ENCODE peak calls at places on chromosomes 16 and 17, in seven cellular contexts. W is HCT116, F is GM12878, R is K562, A is H1, D is SK-N-SH, E is HepG2. G is an unnamed sample.

GRCh38 chr17:38428643-38429371 is 543 bp downstream of the ARHGAP23 start:
- DNase-seq in W (no peak), F (no peak), R (no peak), A (no peak), D (peak), E (no peak), G (no peak)

GRCh38 chr16:87806246-87806607 is 40.4 kb upstream of the KLHDC4 start:
- DNase-seq in W (peak), F (no peak), R (no peak), A (no peak), D (no peak), E (no peak), G (no peak)

GRCh38 chr17:35729405-35729833 is 2.0 kb upstream of the RASL10B start:
- DNase-seq in W (no peak), F (no peak), R (no peak), A (no peak), D (no peak), E (no peak), G (no peak)

GRCh38 chr17:72514888-72515287 is 394.1 kb downstream of the SOX9 start:
- DNase-seq in W (no peak), F (no peak), R (no peak), A (no peak), D (no peak), E (no peak), G (no peak)

GRCh38 chr17:4420692-4421131 is 13.0 kb upstream of the SPNS3 start:
- DNase-seq in W (peak), F (peak), R (peak), A (no peak), D (peak), E (peak), G (peak)

GRCh38 chr17:10149573-10150399 is 48.6 kb downstream of the GAS7 start:
- DNase-seq in W (peak), F (peak), R (peak), A (no peak), D (no peak), E (no peak), G (peak)

GRCh38 chr17:50452627-50453300 is 15.9 kb downstream of the CHAD start:
- DNase-seq in W (no peak), F (peak), R (no peak), A (no peak), D (no peak), E (no peak), G (no peak)

GRCh38 chr17:31559647-31560501 is 168.4 kb downstream of the RAB11FIP4 start:
- DNase-seq in W (no peak), F (no peak), R (no peak), A (no peak), D (no peak), E (no peak), G (no peak)

GRCh38 chr17:2853722-2854580 is 57.7 kb downstream of the RAP1GAP2 start:
- DNase-seq in W (no peak), F (no peak), R (no peak), A (no peak), D (peak), E (no peak), G (no peak)

GRCh38 chr17:31700973-31701372 is 158.1 kb downstream of the COPRS start:
- DNase-seq in W (no peak), F (no peak), R (no peak), A (no peak), D (no peak), E (no peak), G (no peak)

GRCh38 chr16:51854401-51854951 is 692.5 kb downstream of the TOX3 start:
- DNase-seq in W (no peak), F (no peak), R (no peak), A (no peak), D (no peak), E (no peak), G (no peak)

GRCh38 chr17:42285346-42286050 is 2.8 kb upstream of the STAT5A start:
- DNase-seq in W (no peak), F (no peak), R (no peak), A (no peak), D (no peak), E (no peak), G (no peak)

GRCh38 chr16:88973007-88973410 is 4.0 kb downstream of the CBFA2T3 start:
- DNase-seq in W (no peak), F (no peak), R (peak), A (no peak), D (no peak), E (no peak), G (no peak)

GRCh38 chr16:53864819-53865491 is 161.0 kb downstream of the FTO start:
- DNase-seq in W (peak), F (no peak), R (no peak), A (no peak), D (no peak), E (peak), G (no peak)

GRCh38 chr16:24360936-24361335 is 104.8 kb downstream of the CACNG3 start:
- DNase-seq in W (no peak), F (no peak), R (no peak), A (no peak), D (no peak), E (no peak), G (no peak)

GRCh38 chr17:37322106-37322505 is 53.7 kb upstream of the C17orf78 start:
- DNase-seq in W (no peak), F (no peak), R (no peak), A (no peak), D (no peak), E (no peak), G (no peak)

GRCh38 chr17:1727876-1728630 is 3.5 kb downstream of the WDR81 start:
- DNase-seq in W (no peak), F (no peak), R (no peak), A (no peak), D (peak), E (no peak), G (no peak)

GRCh38 chr16:48603647-48604376 is 6.2 kb downstream of the N4BP1 start:
- DNase-seq in W (no peak), F (no peak), R (no peak), A (no peak), D (no peak), E (no peak), G (no peak)

GRCh38 chr16:87553174-87553573 is 49.1 kb upstream of the JPH3 start:
- DNase-seq in W (no peak), F (no peak), R (no peak), A (no peak), D (no peak), E (no peak), G (no peak)

GRCh38 chr16:69893086-69893485 is 58.0 kb upstream of the CLEC18A start:
- DNase-seq in W (no peak), F (no peak), R (no peak), A (no peak), D (no peak), E (no peak), G (no peak)
- TF ChIP-seq JUND in W (no peak), F (no peak), R (no peak), A (no peak), D (no peak), E (no peak), G (no peak)

GRCh38 chr17:8572767-8573166 is 57.8 kb downstream of the MYH10 start:
- DNase-seq in W (no peak), F (no peak), R (no peak), A (no peak), D (no peak), E (no peak), G (no peak)

GRCh38 chr17:8577868-8578267 is 52.7 kb downstream of the MYH10 start:
- DNase-seq in W (no peak), F (no peak), R (no peak), A (no peak), D (peak), E (no peak), G (no peak)

GRCh38 chr17:8576895-8577294 is 53.6 kb downstream of the MYH10 start:
- DNase-seq in W (no peak), F (no peak), R (no peak), A (no peak), D (no peak), E (no peak), G (no peak)

DNA sequence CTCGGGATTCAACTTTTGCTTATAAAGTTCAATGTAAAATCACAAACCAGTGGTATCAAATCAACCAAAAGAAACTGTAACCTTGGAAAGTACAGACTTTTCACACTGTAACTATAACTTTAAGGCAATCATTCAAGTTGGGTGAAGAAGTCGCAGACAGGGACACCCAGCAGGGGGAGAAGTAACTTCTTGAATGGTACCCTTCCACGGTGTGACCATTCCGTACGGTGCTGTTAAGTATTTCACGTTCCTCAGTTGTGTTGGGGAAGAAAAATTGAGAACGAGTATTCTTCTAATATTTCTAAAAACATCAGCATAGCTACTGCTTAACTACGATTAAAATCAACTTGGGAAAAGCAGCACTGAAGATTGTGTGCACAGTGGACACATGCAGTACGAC is 55.8 kb downstream of the MYH10 start:
- DNase-seq in W (no peak), F (no peak), R (no peak), A (no peak), D (no peak), E (peak), G (peak)
- TF ChIP-seq JUND in W (no peak), F (no peak), R (no peak), A (no peak), D (no peak), E (no peak), G (no peak)

GRCh38 chr17:61410555-61411089 is 11.0 kb downstream of the TBX2 start:
- DNase-seq in W (no peak), F (no peak), R (no peak), A (no peak), D (peak), E (no peak), G (peak)
- TF ChIP-seq JUND in W (no peak), F (no peak), R (no peak), A (no peak), D (no peak), E (no peak), G (no peak)

GRCh38 chr17:78173025-78173715 is 4.8 kb downstream of the SYNGR2 start:
- DNase-seq in W (no peak), F (peak), R (no peak), A (no peak), D (no peak), E (no peak), G (peak)
- TF ChIP-seq JUND in W (no peak), F (no peak), R (no peak), A (no peak), D (no peak), E (no peak), G (no peak)

DNA sequence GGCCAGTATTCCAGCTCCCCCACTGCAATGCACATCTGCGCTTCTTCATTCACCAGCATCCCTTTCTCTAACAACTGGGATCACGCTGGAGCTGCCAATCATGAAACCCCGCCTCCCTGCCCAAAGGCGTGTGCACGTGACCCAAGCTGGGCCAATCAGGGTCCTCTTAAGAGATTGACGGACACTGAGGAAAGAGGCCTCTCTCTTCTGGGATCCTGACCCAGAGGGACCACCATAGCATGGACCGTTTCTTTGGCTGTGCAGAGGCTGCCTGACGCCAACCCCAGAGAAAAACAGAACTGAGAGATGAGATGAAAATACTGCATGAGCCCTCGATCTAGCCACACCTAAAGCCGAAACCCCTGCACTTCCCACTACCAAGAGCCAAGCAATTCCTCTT is 32.0 kb downstream of the COTL1 start:
- DNase-seq in W (peak), F (no peak), R (peak), A (peak), D (peak), E (no peak), G (no peak)
- TF ChIP-seq JUND in W (no peak), F (no peak), R (no peak), A (no peak), D (no peak), E (no peak), G (no peak)

DNA sequence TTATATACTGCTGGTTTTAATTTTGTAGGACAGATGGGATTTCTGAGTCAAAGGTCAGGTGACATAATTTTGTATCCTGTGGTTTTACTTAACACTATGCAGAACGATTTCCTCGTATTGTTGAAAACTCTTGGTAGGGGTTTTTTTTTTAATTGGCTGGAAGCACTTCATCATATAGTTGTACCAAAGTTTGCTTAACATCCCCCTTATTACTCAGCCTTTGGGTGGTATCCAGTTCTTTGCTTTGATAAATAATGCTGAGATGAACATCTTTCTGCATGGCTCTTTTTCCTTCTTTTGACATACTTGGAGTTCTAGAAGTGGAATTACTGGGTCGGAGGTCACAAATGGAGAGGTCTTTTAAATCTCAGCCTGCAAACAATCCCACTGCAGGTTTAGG is 419.1 kb downstream of the MAF start:
- DNase-seq in W (no peak), F (no peak), R (no peak), A (no peak), D (no peak), E (no peak), G (no peak)
- TF ChIP-seq JUND in W (no peak), F (no peak), R (no peak), A (no peak), D (no peak), E (no peak), G (no peak)

DNA sequence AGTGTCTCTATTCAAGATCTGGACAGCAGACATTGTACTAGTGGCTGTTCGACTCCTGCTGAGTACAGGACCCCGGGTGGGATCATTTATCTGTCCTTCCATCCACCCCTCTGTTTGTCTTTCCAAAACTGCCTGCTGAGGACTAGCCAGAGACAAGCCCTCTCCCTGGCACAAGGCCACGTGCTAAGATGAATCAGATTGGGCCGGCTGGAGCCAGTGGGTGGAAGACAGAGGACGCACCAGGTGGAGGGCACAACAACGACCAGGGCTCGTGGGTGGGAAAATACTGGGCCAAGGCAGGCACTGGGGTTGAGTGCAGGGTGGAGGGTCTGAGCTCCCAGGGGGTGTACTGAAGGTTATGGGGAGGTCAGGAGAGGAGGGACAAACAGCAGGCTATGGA is 1.4 kb upstream of the CA7 start:
- DNase-seq in W (no peak), F (no peak), R (no peak), A (no peak), D (peak), E (no peak), G (no peak)
- TF ChIP-seq JUND in W (no peak), F (no peak), R (no peak), A (no peak), D (no peak), E (no peak), G (no peak)

GRCh38 chr16:62545039-62545438 is 508.8 kb upstream of the CDH8 start:
- DNase-seq in W (no peak), F (no peak), R (no peak), A (no peak), D (no peak), E (no peak), G (no peak)

GRCh38 chr16:62549875-62550274 is 513.6 kb upstream of the CDH8 start:
- DNase-seq in W (no peak), F (no peak), R (no peak), A (no peak), D (no peak), E (no peak), G (no peak)

GRCh38 chr16:62543516-62543915 is 507.3 kb upstream of the CDH8 start:
- DNase-seq in W (no peak), F (no peak), R (no peak), A (no peak), D (no peak), E (no peak), G (no peak)

DNA sequence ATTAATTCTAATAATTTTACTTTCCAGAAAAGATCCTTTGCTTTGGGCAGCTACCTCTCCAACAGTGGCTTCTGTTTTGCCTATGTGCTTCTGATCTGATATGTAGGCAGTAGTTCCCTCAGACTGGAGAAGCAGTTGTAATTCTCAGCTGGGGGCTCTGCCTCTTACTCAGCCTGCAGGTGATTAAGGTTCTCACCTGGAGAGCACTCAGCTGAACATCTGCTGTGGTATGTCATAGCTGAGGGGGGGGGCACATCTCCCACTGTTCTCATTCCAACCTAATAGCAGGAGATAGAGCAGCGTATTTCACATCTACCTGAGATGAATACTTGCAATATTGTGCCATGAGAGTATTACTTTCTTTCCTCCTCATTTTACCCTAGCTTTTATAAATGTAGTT is 511.9 kb upstream of the CDH8 start:
- DNase-seq in W (no peak), F (no peak), R (no peak), A (peak), D (no peak), E (no peak), G (no peak)
- TF ChIP-seq JUND in W (no peak), F (no peak), R (no peak), A (peak), D (no peak), E (no peak), G (no peak)

DNA sequence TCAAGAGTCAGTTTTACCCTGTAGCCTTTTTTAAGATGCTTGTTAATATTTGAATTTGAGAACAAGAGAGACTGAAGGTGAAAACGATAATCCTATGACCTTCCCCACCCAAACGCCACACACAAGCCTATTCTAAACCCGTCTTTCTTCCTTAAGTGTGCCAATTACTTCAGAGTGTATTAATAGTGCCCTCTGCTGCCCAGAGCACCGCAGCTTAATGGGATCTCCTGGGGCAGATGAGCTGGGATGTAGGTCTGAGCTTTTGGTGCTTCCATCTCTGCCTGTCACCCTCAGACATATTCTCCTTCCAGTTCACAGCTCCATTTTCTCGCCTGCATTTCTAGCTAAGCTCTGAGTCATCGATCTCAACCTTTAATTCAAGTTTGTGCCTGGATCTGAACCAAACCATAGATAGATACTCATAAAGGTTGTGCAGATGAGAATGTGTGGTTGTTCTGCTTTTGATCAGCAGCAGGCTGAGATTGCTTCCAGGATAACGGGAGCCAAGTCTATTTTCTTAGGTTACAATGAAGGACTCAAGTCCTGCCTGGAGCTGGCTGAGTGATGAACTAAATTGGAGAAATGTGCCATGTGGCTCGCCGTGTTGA is 46.4 kb upstream of the CDH13 start:
- DNase-seq in W (peak), F (no peak), R (no peak), A (no peak), D (peak), E (peak), G (peak)
- TF ChIP-seq JUND in W (no peak), F (no peak), R (no peak), A (no peak), D (no peak), E (no peak), G (no peak)

DNA sequence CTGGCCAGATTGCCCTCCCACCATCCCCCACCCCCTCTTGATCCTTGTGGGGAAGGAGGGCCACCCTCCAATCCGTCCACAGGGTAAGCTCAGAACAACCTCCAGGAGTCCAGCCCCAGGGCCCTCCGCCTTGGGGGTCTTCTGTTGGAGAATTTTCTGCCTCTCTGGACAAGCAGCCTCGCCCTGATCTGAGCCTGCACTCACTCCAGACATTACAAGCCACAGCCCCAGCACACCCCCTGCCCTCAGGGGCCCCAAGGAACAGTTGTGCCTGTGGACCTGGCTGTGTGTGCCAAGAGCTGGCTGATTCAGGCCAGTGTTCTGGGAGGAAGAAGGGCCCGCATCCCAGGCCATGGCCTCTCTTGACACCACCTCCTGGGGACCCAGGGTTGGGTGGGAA is 466 bp upstream of the ARHGAP27 start:
- DNase-seq in W (no peak), F (no peak), R (no peak), A (no peak), D (peak), E (no peak), G (no peak)
- TF ChIP-seq JUND in W (no peak), F (no peak), R (no peak), A (no peak), D (no peak), E (no peak), G (no peak)